ENCODE peak calls at places on chromosomes 5 and 9, in four cellular contexts. J is amygdala, X is activated T-cell treated with anti-CD3 and anti-CD28 coated beads for 24 hours, G is Caki2. E is an unnamed sample.

GRCh38 chr5:172844577-172844838 is 10.5 kb downstream of the ERGIC1 start:
- DNase-seq in J (no peak), X (no peak), G (no peak), E (no peak)

GRCh38 chr9:3793363-3793762 is 267.6 kb upstream of the RFX3 start:
- DNase-seq in J (no peak), X (no peak), G (no peak), E (no peak)

GRCh38 chr9:99118782-99119466 is 14.0 kb downstream of the TGFBR1 start:
- DNase-seq in J (no peak), X (no peak), G (no peak), E (no peak)

GRCh38 chr5:150485770-150486401 is 22.0 kb upstream of the NDST1 start:
- DNase-seq in J (peak), X (peak), G (peak), E (peak)

GRCh38 chr5:114477816-114478330 is 116.0 kb downstream of the KCNN2 start:
- DNase-seq in J (no peak), X (no peak), G (no peak), E (no peak)

GRCh38 chr5:139667730-139668063 is 19.5 kb downstream of the CXXC5 start:
- DNase-seq in J (no peak), X (no peak), G (no peak), E (no peak)

GRCh38 chr9:112571624-112572341 is 85.2 kb downstream of the KIAA1958 start:
- DNase-seq in J (no peak), X (no peak), G (no peak), E (no peak)

GRCh38 chr5:143685416-143685815 is 126.5 kb upstream of the HMHB1 start:
- DNase-seq in J (no peak), X (no peak), G (no peak), E (no peak)

GRCh38 chr5:126801992-126802294 is 25.0 kb downstream of the LMNB1 start:
- DNase-seq in J (no peak), X (no peak), G (peak), E (no peak)

GRCh38 chr5:15391648-15392392 is 108.2 kb upstream of the FBXL7 start:
- DNase-seq in J (no peak), X (no peak), G (no peak), E (peak)

GRCh38 chr9:24602687-24603352 is 57.1 kb upstream of the IZUMO3 start:
- DNase-seq in J (no peak), X (no peak), G (no peak), E (no peak)

GRCh38 chr5:175745212-175745611 is 87.3 kb downstream of the HRH2 start:
- DNase-seq in J (no peak), X (no peak), G (no peak), E (no peak)

GRCh38 chr9:90251311-90251710 is 391.3 kb downstream of the DIRAS2 start:
- DNase-seq in J (no peak), X (no peak), G (no peak), E (no peak)

GRCh38 chr5:1010181-1010510 is 1.5 kb downstream of the NKD2 start:
- DNase-seq in J (no peak), X (no peak), G (no peak), E (no peak)

GRCh38 chr9:135592625-135593024 is 31.1 kb downstream of the PAEP start:
- DNase-seq in J (no peak), X (no peak), G (no peak), E (no peak)

GRCh38 chr5:139524446-139524845 is 36.7 kb upstream of the UBE2D2 start:
- DNase-seq in J (no peak), X (no peak), G (no peak), E (no peak)

GRCh38 chr5:78360674-78361225 is 333 bp downstream of the SCAMP1 start:
- DNase-seq in J (peak), X (peak), G (no peak), E (no peak)

GRCh38 chr9:129933709-129934586 is 98.7 kb downstream of the USP20 start:
- DNase-seq in J (no peak), X (no peak), G (no peak), E (no peak)